ENCODE peak calls at places on chromosomes 12 and 14, in five cellular contexts. One of them, this sample, is unnamed.

GRCh38 chr14:50615056-50615455 is 53.0 kb downstream of the SAV1 start:
- DNase-seq in IMR-90: no peak
- DNase-seq in H1: no peak
- DNase-seq in HepG2: peak
- DNase-seq in K562: no peak
- DNase-seq in this sample: no peak

GRCh38 chr12:33634544-33634943 is 194.9 kb upstream of the SYT10 start:
- DNase-seq in IMR-90: no peak
- DNase-seq in H1: no peak
- DNase-seq in HepG2: no peak
- DNase-seq in K562: no peak
- DNase-seq in this sample: no peak

GRCh38 chr12:57452937-57453509 is 2.1 kb upstream of the INHBE start:
- DNase-seq in IMR-90: peak
- DNase-seq in H1: peak
- DNase-seq in HepG2: peak
- DNase-seq in K562: peak
- DNase-seq in this sample: peak

GRCh38 chr14:77991128-77991772 is 178.9 kb upstream of the NRXN3 start:
- DNase-seq in IMR-90: no peak
- DNase-seq in H1: no peak
- DNase-seq in HepG2: peak
- DNase-seq in K562: no peak
- DNase-seq in this sample: peak

GRCh38 chr14:73888971-73889370 is 2.3 kb downstream of the ZNF410 start:
- DNase-seq in IMR-90: peak
- DNase-seq in H1: no peak
- DNase-seq in HepG2: no peak
- DNase-seq in K562: no peak
- DNase-seq in this sample: no peak

GRCh38 chr12:51913071-51914033 is 6.0 kb downstream of the ACVRL1 start:
- DNase-seq in IMR-90: no peak
- DNase-seq in H1: peak
- DNase-seq in HepG2: no peak
- DNase-seq in K562: peak
- DNase-seq in this sample: no peak

GRCh38 chr14:96418075-96418474 is 26.1 kb downstream of the AK7 start:
- DNase-seq in IMR-90: no peak
- DNase-seq in H1: no peak
- DNase-seq in HepG2: no peak
- DNase-seq in K562: no peak
- DNase-seq in this sample: no peak

GRCh38 chr12:31650927-31651326 is 8.6 kb upstream of the ETFBKMT start:
- DNase-seq in IMR-90: no peak
- DNase-seq in H1: no peak
- DNase-seq in HepG2: no peak
- DNase-seq in K562: no peak
- DNase-seq in this sample: no peak

GRCh38 chr14:60757617-60758016 is 23.1 kb downstream of the MNAT1 start:
- DNase-seq in IMR-90: peak
- DNase-seq in H1: no peak
- DNase-seq in HepG2: no peak
- DNase-seq in K562: no peak
- DNase-seq in this sample: no peak

GRCh38 chr12:120346681-120347080 is 19.1 kb upstream of the PLA2G1B start:
- DNase-seq in IMR-90: no peak
- DNase-seq in H1: no peak
- DNase-seq in HepG2: no peak
- DNase-seq in K562: no peak
- DNase-seq in this sample: peak

GRCh38 chr12:24560867-24561266 is 388.0 kb downstream of the BCAT1 start:
- DNase-seq in IMR-90: no peak
- DNase-seq in H1: no peak
- DNase-seq in HepG2: no peak
- DNase-seq in K562: no peak
- DNase-seq in this sample: no peak

GRCh38 chr12:30862486-30862885 is 64.1 kb upstream of the TSPAN11 start:
- DNase-seq in IMR-90: peak
- DNase-seq in H1: no peak
- DNase-seq in HepG2: no peak
- DNase-seq in K562: no peak
- DNase-seq in this sample: no peak

GRCh38 chr14:68662395-68662794 is 130.5 kb downstream of the ZFP36L1 start:
- DNase-seq in IMR-90: peak
- DNase-seq in H1: no peak
- DNase-seq in HepG2: no peak
- DNase-seq in K562: no peak
- DNase-seq in this sample: no peak

GRCh38 chr12:76180401-76181277 is 96.2 kb upstream of the NAP1L1 start:
- DNase-seq in IMR-90: no peak
- DNase-seq in H1: no peak
- DNase-seq in HepG2: no peak
- DNase-seq in K562: peak
- DNase-seq in this sample: no peak

GRCh38 chr14:57845802-57846531 is 19.9 kb downstream of the SLC35F4 start:
- DNase-seq in IMR-90: no peak
- DNase-seq in H1: no peak
- DNase-seq in HepG2: no peak
- DNase-seq in K562: no peak
- DNase-seq in this sample: no peak

GRCh38 chr14:55071870-55072640 is 20.6 kb downstream of the MAPK1IP1L start:
- DNase-seq in IMR-90: peak
- DNase-seq in H1: no peak
- DNase-seq in HepG2: no peak
- DNase-seq in K562: no peak
- DNase-seq in this sample: peak
- TF ChIP-seq MAFK in IMR-90: peak
- TF ChIP-seq MAFK in H1: no peak
- TF ChIP-seq MAFK in HepG2: no peak
- TF ChIP-seq MAFK in K562: no peak
- TF ChIP-seq MAFK in this sample: no peak

GRCh38 chr12:80222261-80222660 is 122.9 kb downstream of the OTOGL start:
- DNase-seq in IMR-90: peak
- DNase-seq in H1: no peak
- DNase-seq in HepG2: no peak
- DNase-seq in K562: no peak
- DNase-seq in this sample: no peak

GRCh38 chr12:80230068-80230467 is 130.7 kb downstream of the OTOGL start:
- DNase-seq in IMR-90: no peak
- DNase-seq in H1: no peak
- DNase-seq in HepG2: no peak
- DNase-seq in K562: no peak
- DNase-seq in this sample: no peak

DNA sequence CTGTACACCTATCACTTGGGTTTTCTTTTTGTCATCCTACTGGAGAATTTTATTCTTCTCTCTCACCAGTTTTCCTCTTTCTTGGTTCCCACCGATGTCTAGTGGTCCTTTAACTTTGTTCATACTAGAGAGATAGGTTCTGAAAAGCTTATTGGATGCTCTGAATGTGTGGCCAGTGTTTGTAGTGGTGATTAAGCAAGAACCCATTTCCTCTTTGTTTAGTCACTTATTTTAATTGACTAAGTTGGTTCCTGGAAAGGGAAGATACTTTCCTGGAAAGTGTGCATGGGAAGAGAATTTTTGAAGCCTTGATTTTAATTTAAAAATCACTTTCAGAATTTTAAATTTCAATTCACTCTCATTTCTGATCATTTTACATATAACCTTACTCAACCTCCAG is 127.2 kb downstream of the OTOGL start:
- DNase-seq in IMR-90: peak
- DNase-seq in H1: no peak
- DNase-seq in HepG2: no peak
- DNase-seq in K562: no peak
- DNase-seq in this sample: no peak
- TF ChIP-seq MAFK in IMR-90: no peak
- TF ChIP-seq MAFK in H1: no peak
- TF ChIP-seq MAFK in HepG2: no peak
- TF ChIP-seq MAFK in K562: no peak
- TF ChIP-seq MAFK in this sample: no peak

GRCh38 chr12:65945457-65945856 is 121.2 kb downstream of the HMGA2 start:
- DNase-seq in IMR-90: no peak
- DNase-seq in H1: no peak
- DNase-seq in HepG2: no peak
- DNase-seq in K562: no peak
- DNase-seq in this sample: no peak

GRCh38 chr12:65941388-65941787 is 117.1 kb downstream of the HMGA2 start:
- DNase-seq in IMR-90: peak
- DNase-seq in H1: no peak
- DNase-seq in HepG2: no peak
- DNase-seq in K562: no peak
- DNase-seq in this sample: peak

GRCh38 chr12:65944637-65945036 is 120.4 kb downstream of the HMGA2 start:
- DNase-seq in IMR-90: no peak
- DNase-seq in H1: no peak
- DNase-seq in HepG2: no peak
- DNase-seq in K562: no peak
- DNase-seq in this sample: no peak

GRCh38 chr12:65940744-65941143 is 116.5 kb downstream of the HMGA2 start:
- DNase-seq in IMR-90: no peak
- DNase-seq in H1: no peak
- DNase-seq in HepG2: no peak
- DNase-seq in K562: no peak
- DNase-seq in this sample: no peak

DNA sequence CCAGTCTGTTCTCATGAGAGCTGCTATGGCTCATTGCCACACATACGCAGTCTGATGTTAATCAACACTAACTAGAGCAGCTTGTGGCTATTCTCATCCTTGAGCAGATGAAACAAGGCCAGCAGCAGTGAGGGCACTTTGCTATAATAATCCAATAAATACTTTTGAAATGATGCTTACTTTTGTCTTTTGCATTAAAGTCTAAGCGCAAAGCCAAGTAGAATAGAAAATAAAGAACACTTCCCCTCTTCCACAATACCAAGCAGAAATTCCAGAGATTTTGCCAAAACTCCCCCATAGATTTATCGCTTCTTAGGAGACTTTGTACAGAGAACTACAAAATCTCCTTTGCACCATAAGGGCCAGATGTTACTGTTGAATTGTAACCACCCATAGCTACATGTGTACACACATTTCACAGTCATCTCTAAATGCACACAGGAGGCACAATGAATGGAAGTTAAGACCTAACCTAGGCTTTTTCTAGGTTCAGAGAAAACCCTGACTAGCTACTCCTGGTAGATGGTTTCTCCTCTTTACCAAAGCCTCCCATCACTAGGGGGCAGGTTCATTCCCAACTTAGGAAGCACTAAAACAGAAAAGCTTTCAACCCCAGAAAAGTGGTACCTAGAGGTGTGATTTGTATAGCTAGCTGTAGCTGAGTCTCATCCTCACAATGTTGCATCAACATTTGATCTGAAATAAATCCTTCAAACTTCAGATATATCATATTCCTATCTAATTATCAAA is 119.3 kb downstream of the HMGA2 start:
- DNase-seq in IMR-90: no peak
- DNase-seq in H1: no peak
- DNase-seq in HepG2: no peak
- DNase-seq in K562: no peak
- DNase-seq in this sample: no peak
- TF ChIP-seq MAFK in IMR-90: no peak
- TF ChIP-seq MAFK in H1: no peak
- TF ChIP-seq MAFK in HepG2: no peak
- TF ChIP-seq MAFK in K562: no peak
- TF ChIP-seq MAFK in this sample: no peak

DNA sequence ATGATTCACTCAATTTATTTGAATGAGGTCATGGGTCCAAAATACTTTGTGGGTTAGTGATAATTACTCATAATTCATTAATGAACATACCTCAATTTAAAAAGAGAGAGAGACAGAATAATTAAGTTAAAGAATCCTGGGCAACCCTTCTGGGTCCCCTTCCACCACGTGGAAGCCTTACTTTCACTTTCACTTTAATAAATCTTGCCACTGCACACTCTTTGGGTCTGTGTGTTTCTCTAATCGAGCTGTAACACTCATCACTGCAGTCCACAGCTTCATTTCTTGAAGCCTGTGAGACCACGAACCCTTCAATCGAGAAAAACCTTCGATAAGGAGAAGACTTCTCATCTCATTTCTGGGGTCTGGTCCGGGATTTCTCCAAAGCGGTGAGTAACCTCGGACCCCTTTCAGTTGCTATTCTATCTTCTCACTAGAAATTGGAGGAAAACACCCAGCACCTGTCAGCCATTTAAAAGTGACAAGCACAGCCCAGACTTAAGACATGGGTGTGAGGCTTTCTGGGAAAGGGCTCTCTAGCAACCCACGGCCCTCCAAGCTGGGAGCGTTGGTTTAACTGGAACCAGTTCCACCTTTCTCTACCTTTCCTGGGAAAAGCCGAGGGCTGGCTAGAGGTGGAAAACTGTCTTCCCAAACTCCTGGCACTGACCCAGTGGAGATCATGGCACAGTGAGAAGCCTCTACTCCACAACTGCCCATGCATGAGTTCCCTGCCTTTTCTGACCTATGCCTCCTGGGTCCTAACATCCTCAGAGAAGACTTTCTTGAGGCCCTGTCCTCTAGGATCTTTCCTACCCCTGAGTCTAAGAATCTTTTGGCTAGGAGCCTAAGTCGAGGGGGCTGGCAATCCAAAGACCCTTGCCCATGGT is 148.8 kb upstream of the ATF7IP start:
- DNase-seq in IMR-90: peak
- DNase-seq in H1: peak
- DNase-seq in HepG2: no peak
- DNase-seq in K562: no peak
- DNase-seq in this sample: no peak
- TF ChIP-seq MAFK in IMR-90: no peak
- TF ChIP-seq MAFK in H1: no peak
- TF ChIP-seq MAFK in HepG2: no peak
- TF ChIP-seq MAFK in K562: no peak
- TF ChIP-seq MAFK in this sample: no peak

GRCh38 chr14:34461334-34462131 is 507 bp downstream of the SPTSSA start:
- DNase-seq in IMR-90: peak
- DNase-seq in H1: no peak
- DNase-seq in HepG2: peak
- DNase-seq in K562: peak
- DNase-seq in this sample: peak
- TF ChIP-seq MAFK in IMR-90: no peak
- TF ChIP-seq MAFK in H1: no peak
- TF ChIP-seq MAFK in HepG2: no peak
- TF ChIP-seq MAFK in K562: no peak
- TF ChIP-seq MAFK in this sample: no peak